ENCODE peak calls at places on chromosomes 16 and 17, in six cellular contexts. B is iPS-NIHi11; X is ovary; E is GM19239; T is activated CD4-positive, alpha-beta T cell treated with anti-CD3 and anti-CD28 coated beads for 24 hours; V is neural crest cell. D is an unnamed sample.

GRCh38 chr16:57051696-57052228 is 40.6 kb upstream of the CPNE2 start:
- DNase-seq in E (no peak), T (no peak), B (no peak), V (no peak), X (no peak), D (no peak)

GRCh38 chr17:19390951-19391350 is 4.0 kb upstream of the MFAP4 start:
- DNase-seq in V (no peak), X (no peak), T (no peak), E (no peak), B (no peak), D (peak)

GRCh38 chr16:50619702-50620491 is 61.2 kb downstream of the SNX20 start:
- DNase-seq in V (no peak), T (no peak), X (no peak), B (no peak), E (no peak), D (no peak)

GRCh38 chr16:72939247-72939646 is 108.7 kb downstream of the ZFHX3 start:
- DNase-seq in B (no peak), V (no peak), X (no peak), T (no peak), E (no peak), D (peak)

GRCh38 chr17:81840826-81841778 is 6.3 kb upstream of the PPP1R27 start:
- DNase-seq in V (no peak), X (no peak), E (no peak), T (no peak), B (peak), D (no peak)

GRCh38 chr17:67022451-67022810 is 21.9 kb upstream of the CACNG1 start:
- DNase-seq in X (no peak), E (no peak), T (no peak), V (no peak), B (no peak), D (no peak)

GRCh38 chr16:86363836-86364618 is 146.3 kb upstream of the FOXF1 start:
- DNase-seq in T (no peak), E (no peak), X (no peak), B (no peak), V (no peak), D (peak)

GRCh38 chr17:72995008-72995656 is 97.4 kb downstream of the SLC39A11 start:
- DNase-seq in X (no peak), E (no peak), T (no peak), B (no peak), V (no peak), D (no peak)

GRCh38 chr16:2148714-2149629 is 547 bp downstream of the RAB26 start:
- DNase-seq in T (no peak), X (no peak), E (no peak), V (no peak), B (no peak), D (no peak)

GRCh38 chr16:76278976-76279375 is 1.8 kb downstream of the CNTNAP4 start:
- DNase-seq in T (no peak), V (no peak), B (peak), E (no peak), X (no peak), D (no peak)

GRCh38 chr17:17870292-17870691 is 33.5 kb upstream of the SREBF1 start:
- DNase-seq in X (no peak), V (no peak), T (no peak), B (no peak), E (no peak), D (no peak)

GRCh38 chr16:51592535-51592934 is 441.5 kb upstream of the SALL1 start:
- DNase-seq in V (no peak), T (no peak), E (no peak), X (no peak), B (no peak), D (no peak)

GRCh38 chr17:79237448-79238053 is 162.9 kb downstream of the ENGASE start:
- DNase-seq in B (no peak), E (no peak), V (no peak), T (no peak), X (no peak), D (no peak)

GRCh38 chr16:1325673-1326371 is 7.6 kb upstream of the BAIAP3 start:
- DNase-seq in V (no peak), T (no peak), B (no peak), X (no peak), E (no peak), D (no peak)